ENCODE peak calls at places on chromosomes 16 and 17, in nine cellular contexts. One of them, this sample, is unnamed.

GRCh38 chr17:64128787-64129514 is 993 bp downstream of the ERN1 start:
- DNase-seq in transverse colon: peak
- DNase-seq in right lobe of liver: no peak
- DNase-seq in suprapubic skin: no peak
- DNase-seq in lower leg skin: peak
- DNase-seq in IMR-90: no peak
- DNase-seq in A549: peak
- DNase-seq in ovary: peak
- DNase-seq in heart left ventricle: no peak
- DNase-seq in this sample: peak

GRCh38 chr16:1159973-1160772 is 7.3 kb downstream of the CACNA1H start:
- DNase-seq in ovary: peak
- DNase-seq in lower leg skin: no peak
- DNase-seq in A549: no peak
- DNase-seq in transverse colon: peak
- DNase-seq in IMR-90: no peak
- DNase-seq in heart left ventricle: no peak
- DNase-seq in right lobe of liver: peak
- DNase-seq in suprapubic skin: no peak
- DNase-seq in this sample: no peak

GRCh38 chr17:80229011-80229410 is 8.8 kb downstream of the SLC26A11 start:
- DNase-seq in right lobe of liver: no peak
- DNase-seq in ovary: no peak
- DNase-seq in IMR-90: no peak
- DNase-seq in lower leg skin: no peak
- DNase-seq in heart left ventricle: no peak
- DNase-seq in suprapubic skin: no peak
- DNase-seq in transverse colon: no peak
- DNase-seq in A549: no peak
- DNase-seq in this sample: no peak

GRCh38 chr17:35376245-35376644 is 2.8 kb upstream of the SLFN11 start:
- DNase-seq in suprapubic skin: no peak
- DNase-seq in lower leg skin: no peak
- DNase-seq in right lobe of liver: no peak
- DNase-seq in heart left ventricle: no peak
- DNase-seq in ovary: no peak
- DNase-seq in transverse colon: no peak
- DNase-seq in A549: no peak
- DNase-seq in IMR-90: peak
- DNase-seq in this sample: no peak

GRCh38 chr16:89827383-89828198 is 684 bp upstream of the SPIRE2 start:
- DNase-seq in ovary: no peak
- DNase-seq in transverse colon: peak
- DNase-seq in suprapubic skin: no peak
- DNase-seq in lower leg skin: no peak
- DNase-seq in heart left ventricle: no peak
- DNase-seq in IMR-90: peak
- DNase-seq in A549: peak
- DNase-seq in right lobe of liver: peak
- DNase-seq in this sample: peak

GRCh38 chr16:11312718-11313492 is 31.8 kb upstream of the PRM1 start:
- DNase-seq in transverse colon: peak
- DNase-seq in IMR-90: peak
- DNase-seq in A549: peak
- DNase-seq in ovary: peak
- DNase-seq in lower leg skin: no peak
- DNase-seq in suprapubic skin: no peak
- DNase-seq in right lobe of liver: no peak
- DNase-seq in heart left ventricle: no peak
- DNase-seq in this sample: no peak

GRCh38 chr16:74601131-74601871 is 5.6 kb downstream of the GLG1 start:
- DNase-seq in A549: no peak
- DNase-seq in heart left ventricle: no peak
- DNase-seq in right lobe of liver: no peak
- DNase-seq in lower leg skin: no peak
- DNase-seq in ovary: no peak
- DNase-seq in IMR-90: no peak
- DNase-seq in suprapubic skin: no peak
- DNase-seq in transverse colon: peak
- DNase-seq in this sample: no peak

GRCh38 chr16:83409347-83409746 is 398.4 kb upstream of the HSBP1 start:
- DNase-seq in lower leg skin: no peak
- DNase-seq in A549: no peak
- DNase-seq in IMR-90: no peak
- DNase-seq in suprapubic skin: no peak
- DNase-seq in ovary: no peak
- DNase-seq in transverse colon: no peak
- DNase-seq in heart left ventricle: no peak
- DNase-seq in right lobe of liver: no peak
- DNase-seq in this sample: no peak

GRCh38 chr16:22313141-22313781 is 16.1 kb downstream of the POLR3E start:
- DNase-seq in suprapubic skin: peak
- DNase-seq in A549: no peak
- DNase-seq in IMR-90: no peak
- DNase-seq in lower leg skin: peak
- DNase-seq in right lobe of liver: peak
- DNase-seq in transverse colon: no peak
- DNase-seq in heart left ventricle: no peak
- DNase-seq in ovary: no peak
- DNase-seq in this sample: no peak

GRCh38 chr17:38507921-38508569 is 79.8 kb downstream of the ARHGAP23 start:
- DNase-seq in ovary: no peak
- DNase-seq in transverse colon: no peak
- DNase-seq in IMR-90: no peak
- DNase-seq in right lobe of liver: no peak
- DNase-seq in suprapubic skin: no peak
- DNase-seq in lower leg skin: no peak
- DNase-seq in A549: no peak
- DNase-seq in heart left ventricle: no peak
- DNase-seq in this sample: no peak

GRCh38 chr17:76198702-76199101 is 41.6 kb downstream of the RNF157 start:
- DNase-seq in A549: no peak
- DNase-seq in lower leg skin: no peak
- DNase-seq in heart left ventricle: no peak
- DNase-seq in right lobe of liver: no peak
- DNase-seq in ovary: no peak
- DNase-seq in IMR-90: no peak
- DNase-seq in transverse colon: no peak
- DNase-seq in suprapubic skin: no peak
- DNase-seq in this sample: no peak

GRCh38 chr17:50165066-50165465 is 739 bp upstream of the SGCA start:
- DNase-seq in right lobe of liver: peak
- DNase-seq in ovary: no peak
- DNase-seq in lower leg skin: no peak
- DNase-seq in suprapubic skin: no peak
- DNase-seq in transverse colon: no peak
- DNase-seq in heart left ventricle: no peak
- DNase-seq in A549: no peak
- DNase-seq in IMR-90: no peak
- DNase-seq in this sample: no peak

GRCh38 chr17:29722411-29723198 is 99.9 kb upstream of the CORO6 start:
- DNase-seq in IMR-90: peak
- DNase-seq in ovary: no peak
- DNase-seq in suprapubic skin: no peak
- DNase-seq in A549: no peak
- DNase-seq in transverse colon: peak
- DNase-seq in right lobe of liver: no peak
- DNase-seq in heart left ventricle: no peak
- DNase-seq in lower leg skin: no peak
- DNase-seq in this sample: no peak

GRCh38 chr17:73286863-73287296 is 24.9 kb downstream of the CDC42EP4 start:
- DNase-seq in lower leg skin: no peak
- DNase-seq in right lobe of liver: no peak
- DNase-seq in transverse colon: no peak
- DNase-seq in heart left ventricle: no peak
- DNase-seq in suprapubic skin: no peak
- DNase-seq in A549: no peak
- DNase-seq in ovary: peak
- DNase-seq in IMR-90: peak
- DNase-seq in this sample: no peak

GRCh38 chr16:58678716-58679115 is 5.9 kb downstream of the SLC38A7 start:
- DNase-seq in transverse colon: no peak
- DNase-seq in suprapubic skin: no peak
- DNase-seq in IMR-90: no peak
- DNase-seq in right lobe of liver: peak
- DNase-seq in ovary: no peak
- DNase-seq in A549: peak
- DNase-seq in lower leg skin: no peak
- DNase-seq in heart left ventricle: no peak
- DNase-seq in this sample: peak

GRCh38 chr17:65366102-65366844 is 195.2 kb downstream of the AXIN2 start:
- DNase-seq in transverse colon: no peak
- DNase-seq in lower leg skin: no peak
- DNase-seq in heart left ventricle: no peak
- DNase-seq in A549: no peak
- DNase-seq in right lobe of liver: no peak
- DNase-seq in suprapubic skin: no peak
- DNase-seq in IMR-90: no peak
- DNase-seq in ovary: no peak
- DNase-seq in this sample: no peak

GRCh38 chr16:46828943-46829342 is 2.0 kb downstream of the C16orf87 start:
- DNase-seq in ovary: no peak
- DNase-seq in suprapubic skin: no peak
- DNase-seq in transverse colon: no peak
- DNase-seq in lower leg skin: no peak
- DNase-seq in A549: no peak
- DNase-seq in IMR-90: no peak
- DNase-seq in heart left ventricle: no peak
- DNase-seq in right lobe of liver: no peak
- DNase-seq in this sample: no peak

GRCh38 chr17:45873728-45874127 is 20.6 kb upstream of the MAPT start:
- DNase-seq in transverse colon: no peak
- DNase-seq in suprapubic skin: no peak
- DNase-seq in heart left ventricle: no peak
- DNase-seq in IMR-90: no peak
- DNase-seq in lower leg skin: no peak
- DNase-seq in right lobe of liver: no peak
- DNase-seq in A549: no peak
- DNase-seq in ovary: no peak
- DNase-seq in this sample: no peak

GRCh38 chr16:67372664-67373063 is 20.6 kb downstream of the TPPP3 start:
- DNase-seq in lower leg skin: no peak
- DNase-seq in heart left ventricle: no peak
- DNase-seq in ovary: no peak
- DNase-seq in transverse colon: no peak
- DNase-seq in right lobe of liver: no peak
- DNase-seq in IMR-90: peak
- DNase-seq in A549: peak
- DNase-seq in suprapubic skin: no peak
- DNase-seq in this sample: no peak

GRCh38 chr16:83802559-83802958 is 5.2 kb upstream of the HSBP1 start:
- DNase-seq in ovary: no peak
- DNase-seq in lower leg skin: peak
- DNase-seq in transverse colon: no peak
- DNase-seq in suprapubic skin: no peak
- DNase-seq in IMR-90: no peak
- DNase-seq in right lobe of liver: no peak
- DNase-seq in A549: no peak
- DNase-seq in heart left ventricle: no peak
- DNase-seq in this sample: no peak

DNA sequence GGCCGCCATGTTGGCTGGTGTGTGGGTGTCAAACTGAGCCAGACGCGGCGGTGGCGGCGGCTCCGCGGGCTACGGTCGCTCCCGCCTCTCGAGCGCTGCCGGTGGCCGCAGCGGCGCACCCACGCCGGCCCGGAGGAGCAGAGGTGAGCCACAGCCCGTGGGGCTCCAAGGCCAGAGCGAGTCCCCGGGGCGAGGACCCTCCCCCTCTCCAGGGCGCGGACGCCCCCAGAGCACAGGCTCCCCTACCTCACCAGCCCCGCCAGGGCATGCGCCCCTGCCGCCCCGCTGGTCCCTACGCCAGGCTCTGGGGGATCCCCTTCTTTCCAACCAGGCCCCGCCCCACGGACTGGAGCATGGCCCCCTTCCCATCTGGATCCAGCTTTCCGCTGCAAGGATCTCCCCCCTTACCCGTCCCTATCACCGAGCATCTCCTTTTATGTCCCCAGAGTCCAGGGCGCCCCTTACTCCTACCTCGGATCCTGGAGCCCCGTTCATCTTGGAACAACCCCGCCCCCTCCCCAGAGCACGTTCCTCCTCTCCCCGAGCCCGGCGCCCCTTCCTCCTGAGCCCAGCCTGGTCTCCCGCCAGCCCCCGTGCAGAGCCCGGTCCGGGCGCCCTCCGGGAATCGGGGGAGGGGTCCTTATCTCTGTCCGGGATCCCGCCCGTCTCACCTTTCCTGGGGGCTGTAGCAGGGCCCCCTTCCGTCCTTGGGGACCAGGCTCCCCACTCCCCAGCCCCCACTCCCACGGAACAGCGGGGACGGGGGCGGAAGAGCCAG is 412 bp downstream of the EPN2 start:
- DNase-seq in ovary: peak
- DNase-seq in IMR-90: no peak
- DNase-seq in right lobe of liver: peak
- DNase-seq in lower leg skin: peak
- DNase-seq in transverse colon: peak
- DNase-seq in heart left ventricle: peak
- DNase-seq in A549: peak
- DNase-seq in suprapubic skin: peak
- DNase-seq in this sample: peak
- TF ChIP-seq POLR2A in ovary: peak
- TF ChIP-seq POLR2A in IMR-90: no peak
- TF ChIP-seq POLR2A in right lobe of liver: peak
- TF ChIP-seq POLR2A in lower leg skin: no peak
- TF ChIP-seq POLR2A in transverse colon: peak
- TF ChIP-seq POLR2A in heart left ventricle: peak
- TF ChIP-seq POLR2A in A549: peak
- TF ChIP-seq POLR2A in suprapubic skin: peak
- TF ChIP-seq POLR2A in this sample: peak

GRCh38 chr17:68291836-68292688 is 767 bp downstream of the ARSG start:
- DNase-seq in right lobe of liver: peak
- DNase-seq in ovary: peak
- DNase-seq in A549: peak
- DNase-seq in lower leg skin: peak
- DNase-seq in transverse colon: peak
- DNase-seq in suprapubic skin: peak
- DNase-seq in IMR-90: peak
- DNase-seq in heart left ventricle: peak
- DNase-seq in this sample: peak
- TF ChIP-seq POLR2A in right lobe of liver: peak
- TF ChIP-seq POLR2A in ovary: no peak
- TF ChIP-seq POLR2A in A549: peak
- TF ChIP-seq POLR2A in lower leg skin: peak
- TF ChIP-seq POLR2A in transverse colon: peak
- TF ChIP-seq POLR2A in suprapubic skin: peak
- TF ChIP-seq POLR2A in IMR-90: peak
- TF ChIP-seq POLR2A in heart left ventricle: no peak
- TF ChIP-seq POLR2A in this sample: peak

GRCh38 chr17:78706271-78706915 is 75.7 kb downstream of the CYTH1 start:
- DNase-seq in A549: peak
- DNase-seq in suprapubic skin: no peak
- DNase-seq in IMR-90: peak
- DNase-seq in ovary: no peak
- DNase-seq in transverse colon: peak
- DNase-seq in lower leg skin: peak
- DNase-seq in right lobe of liver: no peak
- DNase-seq in heart left ventricle: no peak
- DNase-seq in this sample: no peak
- TF ChIP-seq POLR2A in A549: no peak
- TF ChIP-seq POLR2A in suprapubic skin: no peak
- TF ChIP-seq POLR2A in IMR-90: no peak
- TF ChIP-seq POLR2A in ovary: no peak
- TF ChIP-seq POLR2A in transverse colon: no peak
- TF ChIP-seq POLR2A in lower leg skin: no peak
- TF ChIP-seq POLR2A in right lobe of liver: no peak
- TF ChIP-seq POLR2A in heart left ventricle: no peak
- TF ChIP-seq POLR2A in this sample: no peak

GRCh38 chr17:39755550-39756375 is 18.0 kb downstream of the GRB7 start:
- DNase-seq in ovary: no peak
- DNase-seq in lower leg skin: peak
- DNase-seq in transverse colon: peak
- DNase-seq in right lobe of liver: no peak
- DNase-seq in heart left ventricle: no peak
- DNase-seq in IMR-90: peak
- DNase-seq in suprapubic skin: no peak
- DNase-seq in A549: no peak
- DNase-seq in this sample: no peak
- TF ChIP-seq POLR2A in ovary: no peak
- TF ChIP-seq POLR2A in lower leg skin: no peak
- TF ChIP-seq POLR2A in transverse colon: no peak
- TF ChIP-seq POLR2A in right lobe of liver: no peak
- TF ChIP-seq POLR2A in heart left ventricle: no peak
- TF ChIP-seq POLR2A in IMR-90: no peak
- TF ChIP-seq POLR2A in suprapubic skin: no peak
- TF ChIP-seq POLR2A in A549: no peak
- TF ChIP-seq POLR2A in this sample: no peak

This sample was measured in H54.